ENCODE peak calls at places on chromosomes 6 and 20, in ten cellular contexts. X is fibroblast of pulmonary artery, Y is mammary epithelial cell, C is astrocyte of the spinal cord, F is endodermal cell, Q is HCT116, E is MG63, S is tibial artery, W is HFF-Myc, I is GM23338. J is an unnamed sample.

GRCh38 chr6:138004423-138005287 is 102.6 kb downstream of the PERP start:
- DNase-seq in X (peak), C (peak), E (no peak), Q (peak), I (peak), W (peak), F (no peak), Y (peak), S (no peak), J (no peak)

GRCh38 chr20:39823239-39823638 is 861.1 kb downstream of the DHX35 start:
- DNase-seq in X (peak), C (peak), S (no peak), W (peak), I (no peak), Q (no peak), F (no peak), E (peak), Y (peak), J (no peak)

GRCh38 chr6:117204903-117205302 is 60.5 kb upstream of the VGLL2 start:
- DNase-seq in Q (no peak), E (no peak), C (no peak), W (no peak), Y (no peak), I (no peak), S (no peak), F (no peak), X (no peak), J (no peak)

GRCh38 chr6:164151762-164152161 is 737.2 kb downstream of the QKI start:
- DNase-seq in C (peak), E (no peak), S (no peak), Q (no peak), W (no peak), Y (no peak), F (no peak), I (no peak), X (no peak), J (no peak)

GRCh38 chr6:31547727-31548422 is 467 bp downstream of the NFKBIL1 start:
- DNase-seq in I (peak), C (no peak), Q (no peak), Y (no peak), S (no peak), F (no peak), E (no peak), W (no peak), X (no peak), J (no peak)

GRCh38 chr6:130366011-130366963 is at the start of gene TMEM200A:
- DNase-seq in I (peak), C (peak), W (no peak), E (peak), S (peak), Q (no peak), X (peak), Y (peak), F (peak), J (no peak)

GRCh38 chr6:17485181-17485580 is 91.8 kb downstream of the CAP2 start:
- DNase-seq in S (no peak), I (no peak), C (no peak), E (no peak), Q (no peak), Y (no peak), W (no peak), F (no peak), X (no peak), J (no peak)

GRCh38 chr20:50712771-50713676 is 18.4 kb upstream of the PARD6B start:
- DNase-seq in Y (no peak), S (no peak), Q (no peak), F (no peak), W (no peak), E (no peak), I (no peak), X (no peak), C (no peak), J (no peak)

GRCh38 chr6:3841711-3842565 is 7.2 kb upstream of the FAM50B start:
- DNase-seq in S (peak), Y (peak), I (no peak), F (no peak), W (no peak), X (peak), Q (no peak), E (peak), C (peak), J (no peak)

GRCh38 chr6:25788305-25788922 is 33.9 kb downstream of the SLC17A4 start:
- DNase-seq in X (peak), S (peak), F (peak), E (peak), I (peak), Q (peak), Y (peak), C (peak), W (peak), J (no peak)

GRCh38 chr6:163750436-163751031 is 336.0 kb downstream of the QKI start:
- DNase-seq in S (no peak), E (no peak), C (no peak), W (no peak), Y (peak), X (no peak), F (peak), I (no peak), Q (no peak), J (no peak)

GRCh38 chr20:20237093-20237959 is 130.6 kb upstream of the INSM1 start:
- DNase-seq in Y (peak), S (no peak), I (peak), W (no peak), C (no peak), Q (peak), F (peak), E (peak), X (peak), J (no peak)

GRCh38 chr6:80132942-80133517 is 26.6 kb downstream of the BCKDHB start:
- DNase-seq in E (peak), C (peak), F (peak), W (peak), Y (peak), Q (peak), S (no peak), X (peak), I (peak), J (no peak)

GRCh38 chr6:14094721-14095120 is 22.9 kb upstream of the CD83 start:
- DNase-seq in Q (no peak), S (no peak), I (no peak), E (no peak), W (no peak), C (no peak), X (no peak), Y (no peak), F (no peak), J (no peak)
- H3K4me3 ChIP-seq in Q (no peak), S (no peak), I (no peak), E (no peak), W (no peak), C (no peak), X (no peak), Y (no peak), F (no peak), J (no peak)

GRCh38 chr6:1395941-1396908 is 6.8 kb downstream of the FOXF2 start:
- DNase-seq in W (no peak), S (no peak), E (no peak), Q (no peak), Y (no peak), F (peak), I (no peak), X (no peak), C (no peak), J (no peak)

GRCh38 chr6:1393641-1394283 is 4.4 kb downstream of the FOXF2 start:
- DNase-seq in Q (no peak), I (peak), W (no peak), Y (no peak), C (no peak), S (no peak), F (peak), E (no peak), X (no peak), J (no peak)

GRCh38 chr6:1392813-1393640 is 3.7 kb downstream of the FOXF2 start:
- DNase-seq in Q (no peak), S (no peak), F (peak), C (no peak), I (peak), Y (no peak), W (no peak), E (no peak), X (no peak), J (no peak)

GRCh38 chr6:1395496-1395895 is 6.1 kb downstream of the FOXF2 start:
- DNase-seq in E (no peak), S (no peak), X (no peak), C (no peak), W (no peak), Q (no peak), F (peak), Y (no peak), I (no peak), J (no peak)

DNA sequence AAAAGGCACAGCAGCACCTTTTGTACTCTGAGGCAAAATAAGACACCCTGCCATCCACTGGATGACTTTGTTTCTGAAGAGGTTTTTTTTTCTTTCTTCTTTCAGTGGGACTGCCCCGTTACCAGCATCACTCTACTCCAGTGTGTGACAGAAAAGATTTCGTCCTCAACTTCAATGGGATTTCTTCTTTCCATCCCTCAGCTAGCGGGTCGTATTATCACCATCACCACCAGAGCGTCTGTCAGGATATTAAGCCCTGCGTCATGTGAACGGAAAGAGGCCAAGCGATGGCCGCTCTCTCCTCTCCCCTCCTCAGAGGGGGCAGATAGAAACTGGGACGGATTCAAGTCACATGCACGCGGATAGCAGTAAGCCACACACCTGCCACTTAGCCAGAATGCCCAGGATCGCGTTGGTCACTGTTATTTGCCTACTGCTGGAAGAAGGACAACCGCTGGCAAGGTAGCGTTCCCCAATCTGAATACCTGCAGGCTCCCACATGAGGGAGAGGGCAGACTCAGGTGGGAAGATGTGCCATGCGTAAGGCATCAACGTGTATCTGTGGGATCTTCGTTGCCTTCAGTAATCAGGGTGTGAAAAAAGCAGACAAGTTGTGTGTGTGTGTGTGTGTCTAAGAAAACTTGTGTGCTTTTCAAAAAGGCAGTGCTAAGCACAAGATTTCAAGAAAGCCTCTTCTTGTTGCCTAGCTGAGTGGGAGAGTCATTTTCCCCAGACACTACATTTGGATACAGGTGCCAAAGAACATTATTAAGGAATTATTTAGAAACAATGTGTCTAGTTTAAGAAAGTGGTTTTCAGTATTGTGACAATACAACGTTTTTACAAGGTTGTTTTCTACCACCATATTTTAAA is 5.5 kb downstream of the FOXF2 start:
- DNase-seq in S (no peak), C (no peak), I (peak), F (peak), E (no peak), X (no peak), W (no peak), Q (no peak), Y (no peak), J (no peak)
- H3K4me3 ChIP-seq in S (no peak), C (no peak), I (no peak), F (no peak), E (no peak), X (no peak), W (peak), Q (no peak), Y (no peak), J (no peak)

GRCh38 chr6:140708386-140708785 is 1333.9 kb upstream of the CITED2 start:
- DNase-seq in E (no peak), C (no peak), Y (no peak), S (no peak), I (no peak), F (no peak), W (no peak), X (peak), Q (no peak), J (no peak)

GRCh38 chr6:140713495-140713894 is 1339.0 kb upstream of the CITED2 start:
- DNase-seq in Y (no peak), E (no peak), X (no peak), S (no peak), I (peak), W (no peak), Q (no peak), F (no peak), C (no peak), J (no peak)

DNA sequence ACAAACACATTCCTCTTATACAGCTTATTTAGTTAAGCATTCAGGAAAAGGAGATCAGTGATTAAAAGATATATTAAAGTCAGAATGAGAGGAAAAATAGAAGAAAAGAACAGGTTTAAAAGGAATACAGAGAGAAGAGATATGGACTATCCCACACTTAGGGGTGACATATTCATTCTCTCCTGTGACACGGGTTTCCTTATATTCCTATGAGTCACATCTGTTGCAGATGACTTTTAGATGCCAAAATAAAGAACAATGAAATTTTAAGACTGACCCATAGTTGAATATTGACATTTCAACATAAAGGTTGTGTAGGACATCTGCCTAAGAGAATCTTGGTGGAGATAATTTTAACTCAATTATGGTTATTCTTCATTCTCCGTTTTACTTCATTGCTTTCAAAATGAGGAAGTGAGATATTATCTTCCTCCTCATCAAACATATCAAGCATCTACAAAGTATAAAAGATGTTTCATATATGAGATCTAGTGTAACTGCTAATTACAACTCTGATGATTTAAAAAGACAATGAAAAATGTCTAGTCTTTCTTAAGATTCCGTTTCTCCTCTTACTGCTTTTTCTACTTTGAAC is 1336.7 kb upstream of the CITED2 start:
- DNase-seq in X (no peak), S (no peak), F (no peak), W (no peak), I (no peak), E (no peak), C (no peak), Q (no peak), Y (no peak), J (no peak)
- H3K4me3 ChIP-seq in X (no peak), S (no peak), F (no peak), W (no peak), I (no peak), E (no peak), C (no peak), Q (no peak), Y (no peak), J (no peak)

DNA sequence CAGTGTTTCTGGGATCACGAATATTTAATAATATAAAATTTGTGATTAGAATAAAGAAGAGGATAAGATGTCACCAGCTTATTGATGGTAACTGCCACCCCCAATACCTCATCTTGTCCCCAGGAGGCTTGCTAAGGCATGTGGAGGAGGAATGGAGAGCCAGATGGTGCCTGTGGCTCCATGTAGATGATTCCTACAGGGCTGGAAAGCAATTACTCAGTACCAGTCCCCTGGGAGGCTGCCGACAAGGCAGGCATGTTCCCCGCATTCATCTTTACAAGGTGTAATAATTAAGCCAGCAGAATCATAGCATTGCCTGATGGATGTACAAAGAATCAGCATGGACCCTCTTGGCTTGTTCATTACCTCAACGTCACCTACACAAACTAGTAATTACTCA is 155.3 kb downstream of the PLCB1 start:
- DNase-seq in F (no peak), E (no peak), W (no peak), Y (no peak), Q (no peak), S (no peak), X (no peak), I (no peak), C (no peak), J (no peak)
- H3K4me3 ChIP-seq in F (no peak), E (no peak), W (no peak), Y (no peak), Q (no peak), S (no peak), X (no peak), I (no peak), C (no peak), J (no peak)

J was measured in esophagus squamous epithelium.